ENCODE peak calls at places on chromosomes 7 and 10, in nine cellular contexts. E, D, X, S, Y, G, V, R and P are unnamed samples.

GRCh38 chr10:28540145-28540544 is 7.2 kb downstream of the WAC start:
- DNase-seq in E (no peak), D (no peak), X (no peak), S (no peak), Y (no peak), G (no peak), V (no peak), R (no peak), P (no peak)

GRCh38 chr10:53601260-53601875 is 828.8 kb upstream of the MBL2 start:
- DNase-seq in E (no peak), D (no peak), X (no peak), S (peak; percentile 28), Y (no peak), G (no peak), V (peak; percentile 40), R (no peak), P (no peak)

GRCh38 chr7:12423995-12424745 is 20.5 kb upstream of the VWDE start:
- DNase-seq in E (no peak), D (no peak), X (no peak), S (no peak), Y (no peak), G (no peak), V (no peak), R (no peak), P (no peak)

GRCh38 chr7:41333506-41333905 is 369.4 kb downstream of the INHBA start:
- DNase-seq in E (no peak), D (no peak), X (no peak), S (peak; percentile 87), Y (no peak), G (no peak), V (no peak), R (no peak), P (no peak)

GRCh38 chr7:7756577-7756976 is 38.2 kb upstream of the RPA3 start:
- DNase-seq in E (no peak), D (no peak), X (no peak), S (no peak), Y (no peak), G (no peak), V (no peak), R (no peak), P (no peak)

GRCh38 chr10:8379906-8380832 is 325.7 kb downstream of the GATA3 start:
- DNase-seq in E (peak; percentile 29), D (no peak), X (no peak), S (no peak), Y (no peak), G (no peak), V (peak; percentile 22), R (no peak), P (no peak)

GRCh38 chr10:79202188-79203013 is 133.6 kb downstream of the ZMIZ1 start:
- DNase-seq in E (no peak), D (peak; percentile 56), X (peak; percentile 69), S (peak; percentile 29), Y (peak; percentile 84), G (peak; percentile 27), V (peak; percentile 57), R (no peak), P (no peak)

GRCh38 chr10:44172883-44173557 is 211.9 kb downstream of the CXCL12 start:
- DNase-seq in E (no peak), D (no peak), X (no peak), S (no peak), Y (no peak), G (no peak), V (no peak), R (no peak), P (no peak)

GRCh38 chr10:11457336-11457735 is 154.1 kb downstream of the USP6NL start:
- DNase-seq in E (no peak), D (no peak), X (no peak), S (no peak), Y (no peak), G (no peak), V (no peak), R (no peak), P (no peak)
- TF ChIP-seq POLR2A in E (no peak), D (no peak), X (no peak), S (no peak), Y (no peak), G (no peak), V (no peak), R (no peak), P (no peak)

DNA sequence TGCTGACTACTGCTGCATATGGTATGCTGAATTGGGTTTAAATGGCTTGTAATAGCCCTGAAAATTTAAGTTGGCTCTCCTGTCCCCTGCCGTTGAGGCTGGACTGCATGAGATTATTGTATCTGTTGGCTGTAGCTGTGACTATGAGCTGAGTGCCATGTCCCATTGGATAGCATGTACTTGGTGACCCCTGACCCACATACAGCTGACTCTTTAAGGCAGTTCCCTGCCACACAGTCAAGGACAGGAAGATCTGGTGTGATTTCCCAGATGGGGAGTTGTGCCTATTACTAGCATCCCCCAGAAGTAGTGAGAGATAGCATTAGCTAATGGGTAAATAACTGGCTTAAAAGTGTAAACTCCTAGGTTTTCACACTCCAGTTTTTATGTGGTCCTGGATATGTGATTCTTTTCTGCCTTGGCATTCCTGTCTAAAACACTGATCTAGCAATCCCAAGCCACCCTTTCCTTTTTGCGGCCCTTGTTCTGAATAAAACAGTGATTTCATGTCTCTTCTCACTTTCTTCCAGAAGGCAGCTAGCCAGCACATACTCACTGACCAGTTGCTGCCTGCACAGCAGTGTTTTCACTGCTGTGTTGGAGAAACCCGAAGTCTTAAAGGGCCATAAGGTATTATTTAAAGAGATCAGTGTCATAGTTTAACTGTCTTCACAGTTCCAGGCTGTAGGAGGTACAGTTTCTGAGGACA is 35.9 kb downstream of the LRRC4 start:
- DNase-seq in E (no peak), D (no peak), X (no peak), S (peak; percentile 72), Y (no peak), G (no peak), V (no peak), R (no peak), P (no peak)
- H3K27ac ChIP-seq in E (no peak overlapping the region), D (peak overlapping the region; percentile 79), X (peak overlapping the region; percentile 54), S (peak overlapping the region; percentile 63), Y (no peak overlapping the region), G (no peak overlapping the region), V (no peak overlapping the region), R (no peak overlapping the region), P (no peak overlapping the region)

GRCh38 chr10:60733189-60733815 is 45.0 kb upstream of the CDK1 start:
- DNase-seq in E (peak; percentile 60), D (no peak), X (peak; percentile 76), S (no peak), Y (peak; percentile 88), G (peak; percentile 56), V (peak; percentile 45), R (no peak), P (peak; percentile 50)

GRCh38 chr10:60734226-60734625 is 44.1 kb upstream of the CDK1 start:
- DNase-seq in E (no peak), D (no peak), X (no peak), S (no peak), Y (no peak), G (no peak), V (no peak), R (no peak), P (no peak)

GRCh38 chr10:60731134-60731883 is 47.0 kb upstream of the CDK1 start:
- DNase-seq in E (peak; percentile 20), D (no peak), X (no peak), S (no peak), Y (no peak), G (peak; percentile 67), V (no peak), R (no peak), P (no peak)

GRCh38 chr10:60733826-60734225 is 44.5 kb upstream of the CDK1 start:
- DNase-seq in E (no peak), D (no peak), X (peak; percentile 45), S (no peak), Y (no peak), G (no peak), V (no peak), R (no peak), P (no peak)

DNA sequence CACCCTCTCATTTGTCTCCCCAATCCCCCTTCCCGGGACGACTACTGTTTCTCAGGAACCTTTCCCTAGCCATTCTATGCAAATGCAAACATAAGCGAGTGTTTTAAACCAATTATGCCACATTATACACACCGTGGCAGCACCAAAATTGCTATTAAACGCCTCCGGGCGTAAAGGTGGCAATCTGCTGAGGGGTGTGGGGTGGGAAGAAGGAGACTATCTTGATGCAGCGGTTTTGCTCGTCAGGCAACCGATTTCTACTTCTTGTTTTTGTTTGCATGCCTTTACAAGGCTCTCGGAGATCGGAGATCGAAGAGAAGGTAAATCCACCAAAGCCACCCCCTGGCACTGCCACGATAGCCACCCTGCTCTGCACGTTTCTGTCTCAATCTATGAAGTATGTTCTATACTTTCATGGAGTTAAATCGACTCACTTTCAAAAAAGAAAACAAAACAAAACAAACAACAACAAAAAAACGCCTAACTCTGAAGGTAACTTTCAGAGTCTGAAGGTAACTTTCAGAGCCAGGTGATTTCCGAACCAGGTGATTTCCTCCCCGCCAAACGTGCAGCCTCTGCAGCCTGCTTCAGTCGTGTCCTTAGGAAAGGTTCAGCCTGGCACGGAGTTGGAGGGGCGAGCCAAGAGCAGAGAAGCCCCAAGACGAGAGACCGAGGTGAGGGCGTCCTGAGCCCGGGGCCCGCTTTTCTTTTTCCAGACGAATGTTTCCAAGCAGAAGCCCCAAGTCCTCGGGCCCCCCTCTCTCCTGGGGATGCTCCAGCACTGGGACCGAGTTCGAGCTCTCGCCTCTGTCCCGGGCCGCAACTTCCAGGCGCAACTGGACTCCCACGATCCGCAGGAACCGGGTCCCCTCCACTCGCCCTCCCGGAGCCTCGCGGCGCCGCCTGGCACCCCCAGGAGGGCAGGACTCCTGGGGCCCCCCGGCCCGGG is 45.8 kb upstream of the CDK1 start:
- DNase-seq in E (peak; percentile 61), D (no peak), X (peak; percentile 60), S (no peak), Y (peak; percentile 74), G (peak; percentile 48), V (no peak), R (peak; percentile 83), P (peak; percentile 24)
- H3K4me3 ChIP-seq in E (peak overlapping the region; percentile 63), D (peak overlapping the region; percentile 45), X (peak overlapping the region; percentile 54), S (no peak overlapping the region), Y (peak overlapping the region; percentile 66), G (peak overlapping the region; percentile 92), V (peak overlapping the region; percentile 80), R (peak overlapping the region; percentile 72), P (peak overlapping the region; percentile 56)

GRCh38 chr7:50140688-50141087 is 47.6 kb upstream of the ZPBP start:
- DNase-seq in E (no peak), D (no peak), X (no peak), S (no peak), Y (no peak), G (no peak), V (no peak), R (no peak), P (no peak)

GRCh38 chr7:50141131-50141530 is 48.1 kb upstream of the ZPBP start:
- DNase-seq in E (no peak), D (no peak), X (no peak), S (no peak), Y (no peak), G (no peak), V (no peak), R (no peak), P (no peak)

GRCh38 chr7:50145801-50146338 is 52.8 kb upstream of the ZPBP start:
- DNase-seq in E (no peak), D (no peak), X (no peak), S (no peak), Y (no peak), G (no peak), V (no peak), R (no peak), P (no peak)

GRCh38 chr7:50141854-50142253 is 48.8 kb upstream of the ZPBP start:
- DNase-seq in E (no peak), D (no peak), X (no peak), S (no peak), Y (no peak), G (no peak), V (no peak), R (no peak), P (no peak)

GRCh38 chr7:50142421-50143113 is 49.5 kb upstream of the ZPBP start:
- DNase-seq in E (no peak), D (no peak), X (no peak), S (peak; percentile 21), Y (no peak), G (no peak), V (peak; percentile 40), R (no peak), P (no peak)
- TF ChIP-seq POLR2A in E (no peak), D (no peak), X (no peak), S (no peak), Y (no peak), G (no peak), V (no peak), R (no peak), P (no peak)